ENCODE peak calls at places on chromosomes 3 and 15, in eight cellular contexts. One of them, this sample, is unnamed.

GRCh38 chr15:41546846-41547786 is 3.1 kb upstream of the RPAP1 start:
- DNase-seq in effector memory CD4-positive, alpha-beta T cell: no peak
- DNase-seq in CD4-positive, CD25-positive, alpha-beta regulatory T cell: no peak
- DNase-seq in skeletal muscle cell: no peak
- DNase-seq in RWPE2: peak
- DNase-seq in G401: no peak
- DNase-seq in OCI-M1: no peak
- DNase-seq in BE2C: no peak
- DNase-seq in this sample: peak

GRCh38 chr15:71596672-71597071 is 213.7 kb upstream of the NR2E3 start:
- DNase-seq in skeletal muscle cell: no peak
- DNase-seq in OCI-M1: no peak
- DNase-seq in G401: peak
- DNase-seq in CD4-positive, CD25-positive, alpha-beta regulatory T cell: no peak
- DNase-seq in BE2C: no peak
- DNase-seq in RWPE2: no peak
- DNase-seq in effector memory CD4-positive, alpha-beta T cell: no peak
- DNase-seq in this sample: no peak

GRCh38 chr3:110521019-110521418 is 550.6 kb upstream of the NECTIN3 start:
- DNase-seq in G401: no peak
- DNase-seq in BE2C: no peak
- DNase-seq in effector memory CD4-positive, alpha-beta T cell: no peak
- DNase-seq in RWPE2: no peak
- DNase-seq in OCI-M1: peak
- DNase-seq in skeletal muscle cell: peak
- DNase-seq in CD4-positive, CD25-positive, alpha-beta regulatory T cell: no peak
- DNase-seq in this sample: peak

GRCh38 chr15:62901916-62902554 is 140.5 kb upstream of the TPM1 start:
- DNase-seq in CD4-positive, CD25-positive, alpha-beta regulatory T cell: no peak
- DNase-seq in OCI-M1: no peak
- DNase-seq in effector memory CD4-positive, alpha-beta T cell: no peak
- DNase-seq in RWPE2: no peak
- DNase-seq in G401: no peak
- DNase-seq in skeletal muscle cell: no peak
- DNase-seq in BE2C: no peak
- DNase-seq in this sample: no peak

GRCh38 chr15:64152507-64153387 is 1.2 kb downstream of the SNX22 start:
- DNase-seq in CD4-positive, CD25-positive, alpha-beta regulatory T cell: no peak
- DNase-seq in G401: peak
- DNase-seq in OCI-M1: no peak
- DNase-seq in RWPE2: no peak
- DNase-seq in effector memory CD4-positive, alpha-beta T cell: no peak
- DNase-seq in skeletal muscle cell: no peak
- DNase-seq in BE2C: peak
- DNase-seq in this sample: peak

GRCh38 chr15:57667171-57667924 is 39.2 kb upstream of the POLR2M start:
- DNase-seq in OCI-M1: peak
- DNase-seq in BE2C: no peak
- DNase-seq in CD4-positive, CD25-positive, alpha-beta regulatory T cell: no peak
- DNase-seq in G401: peak
- DNase-seq in RWPE2: no peak
- DNase-seq in effector memory CD4-positive, alpha-beta T cell: no peak
- DNase-seq in skeletal muscle cell: peak
- DNase-seq in this sample: peak

GRCh38 chr3:161104561-161105551 is at the start of gene B3GALNT1:
- DNase-seq in G401: peak
- DNase-seq in BE2C: peak
- DNase-seq in RWPE2: no peak
- DNase-seq in effector memory CD4-positive, alpha-beta T cell: no peak
- DNase-seq in skeletal muscle cell: peak
- DNase-seq in CD4-positive, CD25-positive, alpha-beta regulatory T cell: peak
- DNase-seq in OCI-M1: no peak
- DNase-seq in this sample: peak

GRCh38 chr3:102224171-102224570 is 210.6 kb upstream of the ZPLD1 start:
- DNase-seq in G401: no peak
- DNase-seq in CD4-positive, CD25-positive, alpha-beta regulatory T cell: peak
- DNase-seq in BE2C: no peak
- DNase-seq in OCI-M1: peak
- DNase-seq in effector memory CD4-positive, alpha-beta T cell: no peak
- DNase-seq in RWPE2: no peak
- DNase-seq in skeletal muscle cell: no peak
- DNase-seq in this sample: peak

GRCh38 chr3:47930979-47931378 is 85.2 kb downstream of the MAP4 start:
- DNase-seq in effector memory CD4-positive, alpha-beta T cell: no peak
- DNase-seq in CD4-positive, CD25-positive, alpha-beta regulatory T cell: no peak
- DNase-seq in OCI-M1: no peak
- DNase-seq in G401: no peak
- DNase-seq in RWPE2: no peak
- DNase-seq in BE2C: no peak
- DNase-seq in skeletal muscle cell: no peak
- DNase-seq in this sample: no peak

GRCh38 chr3:184688251-184688851 is 23.5 kb downstream of the MAGEF1 start:
- DNase-seq in CD4-positive, CD25-positive, alpha-beta regulatory T cell: no peak
- DNase-seq in OCI-M1: no peak
- DNase-seq in BE2C: no peak
- DNase-seq in RWPE2: no peak
- DNase-seq in effector memory CD4-positive, alpha-beta T cell: no peak
- DNase-seq in skeletal muscle cell: peak
- DNase-seq in G401: no peak
- DNase-seq in this sample: peak

GRCh38 chr3:188264231-188265213 is 110.6 kb downstream of the LPP start:
- DNase-seq in CD4-positive, CD25-positive, alpha-beta regulatory T cell: no peak
- DNase-seq in OCI-M1: no peak
- DNase-seq in RWPE2: no peak
- DNase-seq in BE2C: no peak
- DNase-seq in effector memory CD4-positive, alpha-beta T cell: no peak
- DNase-seq in G401: no peak
- DNase-seq in skeletal muscle cell: no peak
- DNase-seq in this sample: peak

GRCh38 chr15:75776075-75776443 is 63.4 kb upstream of the CSPG4 start:
- DNase-seq in G401: no peak
- DNase-seq in BE2C: no peak
- DNase-seq in CD4-positive, CD25-positive, alpha-beta regulatory T cell: no peak
- DNase-seq in RWPE2: no peak
- DNase-seq in effector memory CD4-positive, alpha-beta T cell: no peak
- DNase-seq in OCI-M1: peak
- DNase-seq in skeletal muscle cell: peak
- DNase-seq in this sample: peak

GRCh38 chr3:186406669-186407635 is 44.9 kb upstream of the DGKG start:
- DNase-seq in skeletal muscle cell: no peak
- DNase-seq in CD4-positive, CD25-positive, alpha-beta regulatory T cell: no peak
- DNase-seq in OCI-M1: no peak
- DNase-seq in BE2C: no peak
- DNase-seq in RWPE2: no peak
- DNase-seq in G401: peak
- DNase-seq in effector memory CD4-positive, alpha-beta T cell: no peak
- DNase-seq in this sample: no peak

GRCh38 chr15:98452238-98452637 is 196.1 kb upstream of the IGF1R start:
- DNase-seq in RWPE2: no peak
- DNase-seq in CD4-positive, CD25-positive, alpha-beta regulatory T cell: no peak
- DNase-seq in BE2C: no peak
- DNase-seq in skeletal muscle cell: no peak
- DNase-seq in OCI-M1: no peak
- DNase-seq in effector memory CD4-positive, alpha-beta T cell: no peak
- DNase-seq in G401: no peak
- DNase-seq in this sample: no peak

GRCh38 chr15:88998980-88999713 is 86.0 kb upstream of the MFGE8 start:
- DNase-seq in CD4-positive, CD25-positive, alpha-beta regulatory T cell: peak
- DNase-seq in RWPE2: no peak
- DNase-seq in OCI-M1: peak
- DNase-seq in effector memory CD4-positive, alpha-beta T cell: no peak
- DNase-seq in G401: no peak
- DNase-seq in skeletal muscle cell: no peak
- DNase-seq in BE2C: no peak
- DNase-seq in this sample: no peak

GRCh38 chr3:60696559-60697125 is 554.6 kb downstream of the FHIT start:
- DNase-seq in skeletal muscle cell: no peak
- DNase-seq in G401: no peak
- DNase-seq in CD4-positive, CD25-positive, alpha-beta regulatory T cell: no peak
- DNase-seq in BE2C: no peak
- DNase-seq in effector memory CD4-positive, alpha-beta T cell: no peak
- DNase-seq in OCI-M1: no peak
- DNase-seq in RWPE2: no peak
- DNase-seq in this sample: no peak

GRCh38 chr3:113211370-113212154 is at the start of gene BOC:
- DNase-seq in skeletal muscle cell: no peak
- DNase-seq in CD4-positive, CD25-positive, alpha-beta regulatory T cell: no peak
- DNase-seq in effector memory CD4-positive, alpha-beta T cell: no peak
- DNase-seq in BE2C: peak
- DNase-seq in G401: peak
- DNase-seq in OCI-M1: no peak
- DNase-seq in RWPE2: no peak
- DNase-seq in this sample: peak

GRCh38 chr3:9770276-9770812 is 597 bp upstream of the CAMK1 start:
- DNase-seq in G401: peak
- DNase-seq in OCI-M1: no peak
- DNase-seq in BE2C: no peak
- DNase-seq in CD4-positive, CD25-positive, alpha-beta regulatory T cell: no peak
- DNase-seq in effector memory CD4-positive, alpha-beta T cell: no peak
- DNase-seq in RWPE2: no peak
- DNase-seq in skeletal muscle cell: no peak
- DNase-seq in this sample: no peak

GRCh38 chr15:85579957-85580694 is 199.7 kb downstream of the AKAP13 start:
- DNase-seq in CD4-positive, CD25-positive, alpha-beta regulatory T cell: no peak
- DNase-seq in G401: no peak
- DNase-seq in OCI-M1: no peak
- DNase-seq in skeletal muscle cell: no peak
- DNase-seq in effector memory CD4-positive, alpha-beta T cell: no peak
- DNase-seq in RWPE2: no peak
- DNase-seq in BE2C: no peak
- DNase-seq in this sample: peak

GRCh38 chr3:130601662-130602061 is 84.7 kb downstream of the COL6A6 start:
- DNase-seq in BE2C: no peak
- DNase-seq in RWPE2: no peak
- DNase-seq in G401: no peak
- DNase-seq in OCI-M1: no peak
- DNase-seq in CD4-positive, CD25-positive, alpha-beta regulatory T cell: no peak
- DNase-seq in effector memory CD4-positive, alpha-beta T cell: no peak
- DNase-seq in skeletal muscle cell: peak
- DNase-seq in this sample: peak

GRCh38 chr3:53173107-53173506 is 12.1 kb downstream of the PRKCD start:
- DNase-seq in effector memory CD4-positive, alpha-beta T cell: no peak
- DNase-seq in CD4-positive, CD25-positive, alpha-beta regulatory T cell: no peak
- DNase-seq in G401: no peak
- DNase-seq in RWPE2: no peak
- DNase-seq in skeletal muscle cell: no peak
- DNase-seq in OCI-M1: no peak
- DNase-seq in BE2C: no peak
- DNase-seq in this sample: no peak

GRCh38 chr15:99704444-99704838 is 28.8 kb downstream of the LYSMD4 start:
- DNase-seq in OCI-M1: peak
- DNase-seq in RWPE2: no peak
- DNase-seq in skeletal muscle cell: peak
- DNase-seq in CD4-positive, CD25-positive, alpha-beta regulatory T cell: peak
- DNase-seq in BE2C: peak
- DNase-seq in G401: peak
- DNase-seq in effector memory CD4-positive, alpha-beta T cell: no peak
- DNase-seq in this sample: peak

GRCh38 chr3:39414421-39414907 is 7.9 kb downstream of the RPSA start:
- DNase-seq in effector memory CD4-positive, alpha-beta T cell: no peak
- DNase-seq in OCI-M1: peak
- DNase-seq in skeletal muscle cell: no peak
- DNase-seq in BE2C: peak
- DNase-seq in G401: peak
- DNase-seq in CD4-positive, CD25-positive, alpha-beta regulatory T cell: no peak
- DNase-seq in RWPE2: no peak
- DNase-seq in this sample: no peak

GRCh38 chr15:94305133-94305532 is 73.8 kb downstream of the MCTP2 start:
- DNase-seq in CD4-positive, CD25-positive, alpha-beta regulatory T cell: peak
- DNase-seq in RWPE2: no peak
- DNase-seq in G401: no peak
- DNase-seq in BE2C: no peak
- DNase-seq in effector memory CD4-positive, alpha-beta T cell: no peak
- DNase-seq in OCI-M1: peak
- DNase-seq in skeletal muscle cell: no peak
- DNase-seq in this sample: peak

GRCh38 chr15:25241241-25241801 is 197.5 kb downstream of the UBE3A start:
- DNase-seq in OCI-M1: no peak
- DNase-seq in skeletal muscle cell: no peak
- DNase-seq in BE2C: peak
- DNase-seq in effector memory CD4-positive, alpha-beta T cell: no peak
- DNase-seq in RWPE2: peak
- DNase-seq in CD4-positive, CD25-positive, alpha-beta regulatory T cell: no peak
- DNase-seq in G401: no peak
- DNase-seq in this sample: no peak

GRCh38 chr3:17850448-17850847 is 108.0 kb upstream of the TBC1D5 start:
- DNase-seq in BE2C: no peak
- DNase-seq in G401: no peak
- DNase-seq in RWPE2: no peak
- DNase-seq in effector memory CD4-positive, alpha-beta T cell: no peak
- DNase-seq in skeletal muscle cell: no peak
- DNase-seq in OCI-M1: peak
- DNase-seq in CD4-positive, CD25-positive, alpha-beta regulatory T cell: no peak
- DNase-seq in this sample: no peak

GRCh38 chr3:42741796-42742195 is 31.3 kb downstream of the CCDC13 start:
- DNase-seq in OCI-M1: no peak
- DNase-seq in BE2C: no peak
- DNase-seq in effector memory CD4-positive, alpha-beta T cell: no peak
- DNase-seq in skeletal muscle cell: no peak
- DNase-seq in CD4-positive, CD25-positive, alpha-beta regulatory T cell: no peak
- DNase-seq in G401: no peak
- DNase-seq in RWPE2: no peak
- DNase-seq in this sample: no peak

GRCh38 chr15:37016287-37016686 is 84.1 kb downstream of the MEIS2 start:
- DNase-seq in G401: no peak
- DNase-seq in OCI-M1: no peak
- DNase-seq in effector memory CD4-positive, alpha-beta T cell: no peak
- DNase-seq in CD4-positive, CD25-positive, alpha-beta regulatory T cell: no peak
- DNase-seq in BE2C: no peak
- DNase-seq in RWPE2: no peak
- DNase-seq in skeletal muscle cell: peak
- DNase-seq in this sample: no peak

GRCh38 chr3:119637679-119638525 is 22.5 kb downstream of the POPDC2 start:
- DNase-seq in RWPE2: no peak
- DNase-seq in G401: no peak
- DNase-seq in effector memory CD4-positive, alpha-beta T cell: no peak
- DNase-seq in skeletal muscle cell: peak
- DNase-seq in OCI-M1: peak
- DNase-seq in BE2C: no peak
- DNase-seq in CD4-positive, CD25-positive, alpha-beta regulatory T cell: peak
- DNase-seq in this sample: peak

GRCh38 chr3:16423947-16424673 is 89.4 kb downstream of the RFTN1 start:
- DNase-seq in skeletal muscle cell: no peak
- DNase-seq in effector memory CD4-positive, alpha-beta T cell: no peak
- DNase-seq in CD4-positive, CD25-positive, alpha-beta regulatory T cell: no peak
- DNase-seq in G401: no peak
- DNase-seq in RWPE2: no peak
- DNase-seq in OCI-M1: no peak
- DNase-seq in BE2C: no peak
- DNase-seq in this sample: no peak

GRCh38 chr3:8851703-8852102 is 82.3 kb upstream of the OXTR start:
- DNase-seq in skeletal muscle cell: no peak
- DNase-seq in G401: no peak
- DNase-seq in BE2C: no peak
- DNase-seq in CD4-positive, CD25-positive, alpha-beta regulatory T cell: no peak
- DNase-seq in OCI-M1: no peak
- DNase-seq in RWPE2: no peak
- DNase-seq in effector memory CD4-positive, alpha-beta T cell: no peak
- DNase-seq in this sample: peak

GRCh38 chr15:77840962-77841361 is 208.2 kb upstream of the LINGO1 start:
- DNase-seq in OCI-M1: no peak
- DNase-seq in skeletal muscle cell: peak
- DNase-seq in CD4-positive, CD25-positive, alpha-beta regulatory T cell: no peak
- DNase-seq in G401: no peak
- DNase-seq in RWPE2: peak
- DNase-seq in BE2C: no peak
- DNase-seq in effector memory CD4-positive, alpha-beta T cell: no peak
- DNase-seq in this sample: peak

GRCh38 chr3:175940243-175940642 is 1081.1 kb downstream of the NAALADL2 start:
- DNase-seq in G401: no peak
- DNase-seq in effector memory CD4-positive, alpha-beta T cell: no peak
- DNase-seq in OCI-M1: no peak
- DNase-seq in RWPE2: no peak
- DNase-seq in CD4-positive, CD25-positive, alpha-beta regulatory T cell: no peak
- DNase-seq in skeletal muscle cell: peak
- DNase-seq in BE2C: no peak
- DNase-seq in this sample: peak

GRCh38 chr15:89524184-89524583 is 27.8 kb upstream of the RHCG start:
- DNase-seq in RWPE2: no peak
- DNase-seq in CD4-positive, CD25-positive, alpha-beta regulatory T cell: no peak
- DNase-seq in OCI-M1: no peak
- DNase-seq in effector memory CD4-positive, alpha-beta T cell: no peak
- DNase-seq in G401: no peak
- DNase-seq in skeletal muscle cell: no peak
- DNase-seq in BE2C: no peak
- DNase-seq in this sample: no peak